ENCODE peak calls at places on chromosomes 5 and 9, in seven cellular contexts. J is cardiac muscle cell; Z is stimulated activated CD4-positive, alpha-beta T cell treated with anti-CD3 and anti-CD28 coated beads, Interleukin-12 subunit alpha, Interleukin-12 subunit beta, amount 100 ng/mL, for 24 hours; F is AG09319; S is HuH-7.5; Q is fibroblast of the aortic adventitia; C is foreskin fibroblast. I is an unnamed sample.

GRCh38 chr5:144567416-144567770 is 396.7 kb downstream of the KCTD16 start:
- DNase-seq in C (no peak), F (no peak), S (no peak), J (no peak), Q (peak), Z (no peak), I (no peak)

GRCh38 chr5:72633649-72634048 is 126.4 kb upstream of the ZNF366 start:
- DNase-seq in J (peak), Z (no peak), C (peak), Q (peak), S (no peak), F (no peak), I (no peak)

GRCh38 chr5:93331864-93332263 is 249.2 kb downstream of the NR2F1-AS1 start:
- DNase-seq in C (no peak), J (no peak), F (no peak), S (no peak), Q (peak), Z (no peak), I (no peak)

GRCh38 chr5:107863125-107863524 is 192.4 kb upstream of the EFNA5 start:
- DNase-seq in J (no peak), Z (no peak), F (no peak), Q (peak), S (no peak), C (no peak), I (no peak)

GRCh38 chr5:128174951-128175350 is 91.4 kb downstream of the SLC12A2 start:
- DNase-seq in C (no peak), F (no peak), Z (no peak), S (no peak), Q (peak), J (no peak), I (no peak)

GRCh38 chr9:9631302-9631701 is 981.5 kb downstream of the PTPRD start:
- DNase-seq in C (no peak), Z (no peak), F (no peak), J (no peak), S (no peak), Q (peak), I (no peak)

GRCh38 chr5:137605377-137605776 is 106.3 kb upstream of the SPOCK1 start:
- DNase-seq in J (peak), Q (peak), Z (no peak), C (no peak), S (no peak), F (no peak), I (no peak)

GRCh38 chr5:38190111-38190510 is 68.2 kb upstream of the EGFLAM start:
- DNase-seq in F (no peak), Z (no peak), C (no peak), Q (no peak), J (no peak), S (no peak), I (no peak)

GRCh38 chr9:12719431-12719830 is 26.2 kb downstream of the TYRP1 start:
- DNase-seq in Z (no peak), S (no peak), F (no peak), C (no peak), Q (peak), J (peak), I (no peak)

GRCh38 chr9:116687762-116688160 is 656 bp downstream of the TRIM32 start:
- DNase-seq in Q (no peak), Z (no peak), F (no peak), J (peak), S (no peak), C (no peak), I (no peak)

GRCh38 chr5:113378960-113379541 is 55.7 kb downstream of the TSSK1B start:
- DNase-seq in S (peak), Q (peak), Z (peak), J (peak), F (peak), C (peak), I (peak)